ENCODE peak calls at places on chromosome 15, in six cellular contexts. I, N, K, W, C and B are unnamed samples.

GRCh38 chr15:31004220-31004733 is 12.8 kb upstream of the MTMR10 start:
- DNase-seq in I (no peak), N (no peak), K (no peak), W (peak), C (no peak), B (no peak)

GRCh38 chr15:40739854-40740253 is 15.2 kb downstream of the RMDN3 start:
- DNase-seq in I (no peak), N (no peak), K (no peak), W (no peak), C (no peak), B (no peak)

GRCh38 chr15:31975446-31976229 is 54.7 kb upstream of the CHRNA7 start:
- DNase-seq in I (no peak), N (no peak), K (no peak), W (no peak), C (peak), B (no peak)

GRCh38 chr15:69896606-69897005 is 201.1 kb downstream of the TLE3 start:
- DNase-seq in I (no peak), N (no peak), K (no peak), W (no peak), C (no peak), B (no peak)

GRCh38 chr15:60957111-60957510 is 272.0 kb downstream of the RORA start:
- DNase-seq in I (no peak), N (no peak), K (no peak), W (no peak), C (no peak), B (no peak)

GRCh38 chr15:31235298-31236183 is 91.1 kb upstream of the KLF13 start:
- DNase-seq in I (peak), N (no peak), K (peak), W (no peak), C (no peak), B (no peak)

GRCh38 chr15:72851586-72851985 is 68.0 kb upstream of the ADPGK start:
- DNase-seq in I (no peak), N (no peak), K (no peak), W (no peak), C (no peak), B (no peak)

GRCh38 chr15:55789066-55789660 is 46.2 kb upstream of the PRTG start:
- DNase-seq in I (no peak), N (peak), K (no peak), W (no peak), C (peak), B (no peak)

GRCh38 chr15:76566276-76566675 is 229.7 kb downstream of the ISL2 start:
- DNase-seq in I (no peak), N (no peak), K (no peak), W (no peak), C (no peak), B (no peak)

GRCh38 chr15:66024998-66025397 is 155.7 kb downstream of the RAB11A start:
- DNase-seq in I (no peak), N (no peak), K (no peak), W (no peak), C (no peak), B (no peak)

GRCh38 chr15:100235030-100235617 is 106.7 kb downstream of the ADAMTS17 start:
- DNase-seq in I (peak), N (no peak), K (no peak), W (no peak), C (no peak), B (no peak)

GRCh38 chr15:67551207-67551743 is 8.8 kb downstream of the MAP2K5 start:
- DNase-seq in I (no peak), N (no peak), K (no peak), W (no peak), C (no peak), B (no peak)

GRCh38 chr15:99729920-99730319 is 3.3 kb downstream of the LYSMD4 start:
- DNase-seq in I (peak), N (no peak), K (no peak), W (peak), C (peak), B (no peak)

GRCh38 chr15:43095708-43096347 is 10.0 kb downstream of the UBR1 start:
- DNase-seq in I (no peak), N (no peak), K (no peak), W (no peak), C (peak), B (no peak)

GRCh38 chr15:56076651-56077050 is 83.2 kb upstream of the NEDD4 start:
- DNase-seq in I (no peak), N (no peak), K (no peak), W (no peak), C (no peak), B (no peak)

GRCh38 chr15:69478259-69478687 is 25.7 kb downstream of the RPLP1 start:
- DNase-seq in I (peak), N (peak), K (peak), W (peak), C (peak), B (no peak)

GRCh38 chr15:29275855-29276254 is 6.2 kb upstream of the NSMCE3 start:
- DNase-seq in I (no peak), N (no peak), K (no peak), W (no peak), C (no peak), B (no peak)

GRCh38 chr15:39918688-39919385 is 1.2 kb downstream of the GPR176 start:
- DNase-seq in I (no peak), N (no peak), K (no peak), W (no peak), C (peak), B (no peak)

GRCh38 chr15:89837830-89838178 is 23.2 kb upstream of the ANPEP start:
- DNase-seq in I (no peak), N (no peak), K (no peak), W (no peak), C (no peak), B (no peak)

GRCh38 chr15:59371458-59372351 is 966 bp downstream of the MYO1E start:
- DNase-seq in I (peak), N (no peak), K (no peak), W (peak), C (peak), B (no peak)

GRCh38 chr15:36484038-36484778 is 95.2 kb upstream of the CDIN1 start:
- DNase-seq in I (no peak), N (no peak), K (no peak), W (no peak), C (peak), B (no peak)

GRCh38 chr15:72175186-72176044 is 22.2 kb downstream of the GRAMD2A start:
- DNase-seq in I (no peak), N (no peak), K (no peak), W (no peak), C (no peak), B (no peak)

GRCh38 chr15:32824777-32825176 is 107.0 kb downstream of the GREM1 start:
- DNase-seq in I (no peak), N (no peak), K (no peak), W (no peak), C (peak), B (no peak)

GRCh38 chr15:66834863-66835557 is 133.0 kb downstream of the SMAD6 start:
- DNase-seq in I (no peak), N (no peak), K (peak), W (no peak), C (no peak), B (no peak)

GRCh38 chr15:92809064-92809879 is 90.9 kb upstream of the CHD2 start:
- DNase-seq in I (peak), N (peak), K (peak), W (peak), C (peak), B (peak)

GRCh38 chr15:40823572-40824343 is 4.8 kb downstream of the PPP1R14D start:
- DNase-seq in I (no peak), N (no peak), K (no peak), W (no peak), C (peak), B (no peak)

GRCh38 chr15:80455051-80455648 is 51.0 kb downstream of the ARNT2 start:
- DNase-seq in I (no peak), N (no peak), K (no peak), W (no peak), C (peak), B (no peak)

GRCh38 chr15:101276501-101277037 is 716 bp downstream of the SELENOS start:
- DNase-seq in I (no peak), N (no peak), K (peak), W (peak), C (peak), B (no peak)

GRCh38 chr15:67715166-67715565 is 110.1 kb upstream of the SKOR1 start:
- DNase-seq in I (no peak), N (no peak), K (peak), W (no peak), C (no peak), B (no peak)

GRCh38 chr15:38267416-38268022 is 14.9 kb downstream of the SPRED1 start:
- DNase-seq in I (no peak), N (no peak), K (no peak), W (no peak), C (peak), B (no peak)

GRCh38 chr15:86135030-86135429 is 55.4 kb downstream of the AGBL1 start:
- DNase-seq in I (no peak), N (no peak), K (no peak), W (no peak), C (no peak), B (no peak)

GRCh38 chr15:48929611-48930170 is 34.0 kb downstream of the SHC4 start:
- DNase-seq in I (no peak), N (no peak), K (no peak), W (no peak), C (no peak), B (no peak)

GRCh38 chr15:35118987-35119386 is 33.9 kb upstream of the NANOGP8 start:
- DNase-seq in I (no peak), N (no peak), K (no peak), W (no peak), C (no peak), B (no peak)

GRCh38 chr15:76327191-76328105 is 9.1 kb upstream of the ISL2 start:
- DNase-seq in I (no peak), N (no peak), K (no peak), W (no peak), C (peak), B (no peak)

GRCh38 chr15:78035319-78035718 is 42.2 kb downstream of the TBC1D2B start:
- DNase-seq in I (peak), N (peak), K (no peak), W (no peak), C (no peak), B (no peak)

GRCh38 chr15:47987908-47988532 is 132.8 kb upstream of the SLC24A5 start:
- DNase-seq in I (peak), N (no peak), K (peak), W (peak), C (peak), B (no peak)

GRCh38 chr15:42218953-42219596 is 11.0 kb upstream of the VPS39 start:
- DNase-seq in I (no peak), N (no peak), K (no peak), W (no peak), C (no peak), B (no peak)

GRCh38 chr15:78396976-78397375 is 41.0 kb upstream of the IREB2 start:
- DNase-seq in I (peak), N (no peak), K (no peak), W (no peak), C (no peak), B (no peak)

GRCh38 chr15:50940506-50940905 is 32.0 kb downstream of the AP4E1 start:
- DNase-seq in I (no peak), N (no peak), K (peak), W (no peak), C (peak), B (no peak)